ENCODE peak calls at places on chromosomes 7 and 10, in six cellular contexts. R is activated B cell treated with CpG ODN at 0.5 μM for 24 hours, M is GM19239, G is COR-L47, S is astrocyte of the hippocampus, V is globus pallidus. E is an unnamed sample.

GRCh38 chr10:6416892-6417512 is 163.1 kb downstream of the PRKCQ start:
- DNase-seq in S (peak), R (no peak), M (no peak), G (peak), V (peak), E (no peak)

GRCh38 chr10:34492081-34492480 is 323.0 kb downstream of the PARD3 start:
- DNase-seq in G (peak), M (no peak), V (no peak), S (no peak), R (no peak), E (no peak)

GRCh38 chr7:36810476-36810875 is 86.2 kb upstream of the AOAH start:
- DNase-seq in M (no peak), R (no peak), G (peak), V (no peak), S (no peak), E (no peak)

GRCh38 chr7:142301923-142302550 is 44.2 kb upstream of the PRSS58 start:
- DNase-seq in V (no peak), M (peak), S (peak), G (peak), R (no peak), E (no peak)

GRCh38 chr10:109650228-109650627 is 273.1 kb downstream of the XPNPEP1 start:
- DNase-seq in M (no peak), V (no peak), S (no peak), G (no peak), R (no peak), E (no peak)

GRCh38 chr7:47402941-47403340 is 179.0 kb downstream of the TNS3 start:
- DNase-seq in S (no peak), R (no peak), G (no peak), M (no peak), V (no peak), E (no peak)

GRCh38 chr7:18505870-18506460 is 10.4 kb downstream of the HDAC9 start:
- DNase-seq in G (no peak), S (peak), V (no peak), R (no peak), M (no peak), E (no peak)

GRCh38 chr7:156158213-156158612 is 345.9 kb upstream of the SHH start:
- DNase-seq in V (no peak), S (no peak), M (no peak), R (no peak), G (no peak), E (no peak)

GRCh38 chr10:18230794-18231193 is 90.6 kb downstream of the CACNB2 start:
- DNase-seq in V (no peak), S (peak), R (no peak), M (no peak), G (no peak), E (no peak)

GRCh38 chr10:79930267-79930666 is 18.6 kb downstream of the SFTPD start:
- DNase-seq in R (no peak), S (no peak), G (no peak), V (no peak), M (no peak), E (no peak)

GRCh38 chr10:23419657-23420319 is 19.1 kb upstream of the OTUD1 start:
- DNase-seq in G (no peak), R (no peak), V (no peak), S (no peak), M (no peak), E (no peak)

GRCh38 chr7:151900591-151901312 is 23.8 kb upstream of the PRKAG2 start:
- DNase-seq in R (no peak), V (no peak), G (no peak), S (peak), M (no peak), E (no peak)

GRCh38 chr10:13732485-13732884 is 145.7 kb downstream of the PRPF18 start:
- DNase-seq in R (no peak), V (no peak), S (no peak), G (peak), M (no peak), E (no peak)

GRCh38 chr10:1137499-1138163 is 81.4 kb downstream of the WDR37 start:
- DNase-seq in S (no peak), V (no peak), M (no peak), G (no peak), R (no peak), E (no peak)

GRCh38 chr7:922334-923107 is 32.0 kb downstream of the ADAP1 start:
- DNase-seq in R (no peak), G (no peak), M (peak), V (no peak), S (no peak), E (no peak)

GRCh38 chr7:137656227-137656849 is 190.4 kb downstream of the DGKI start:
- DNase-seq in G (peak), V (peak), S (peak), M (peak), R (peak), E (peak)

GRCh38 chr7:43559171-43559938 is 23.6 kb upstream of the STK17A start:
- DNase-seq in R (no peak), M (no peak), G (no peak), S (no peak), V (no peak), E (no peak)

GRCh38 chr7:43692582-43693373 is 36.5 kb downstream of the COA1 start:
- DNase-seq in G (no peak), S (no peak), M (no peak), R (no peak), V (no peak), E (no peak)

GRCh38 chr10:104349623-104350142 is 4.0 kb upstream of the CFAP58 start:
- DNase-seq in M (no peak), S (peak), G (no peak), R (no peak), V (no peak), E (no peak)

E was measured in DMS 273 treated with DMSO at 0.1 percent for 48 hours.